ENCODE peak calls at places on chromosomes 2 and 18, in six cellular contexts. C is midbrain; O is caudate nucleus; Y is lung microvascular endothelial cell; G is iPS-NIHi11; E is activated T-helper 1 cell treated with anti-CD3 and anti-CD28 coated beads, Interleukin-12 subunit alpha, Interleukin-12 subunit beta, Interleukin-2, Interleukin-4 antibody, amounts not matched to agents 30 ng/mL and 10 ng/mL and 1 ng/mL, durations not matched to agents 14 hours and 24 hours and 36 hours. N is an unnamed sample.

GRCh38 chr18:10878703-10879102 is 270.7 kb downstream of the PIEZO2 start:
- DNase-seq in O (no peak), C (no peak), E (no peak), G (no peak), Y (no peak), N (no peak)

GRCh38 chr2:96556441-96557330 is 20.1 kb downstream of the ARID5A start:
- DNase-seq in C (no peak), G (no peak), Y (peak), E (no peak), O (no peak), N (peak)

GRCh38 chr2:183164111-183165015 is 40.1 kb downstream of the NUP35 start:
- DNase-seq in C (no peak), E (no peak), Y (no peak), G (no peak), O (no peak), N (peak)

GRCh38 chr2:33583194-33583938 is 15.7 kb downstream of the FAM98A start:
- DNase-seq in G (peak), E (no peak), C (peak), O (no peak), Y (peak), N (peak)

GRCh38 chr2:23312996-23313606 is 71.9 kb upstream of the KLHL29 start:
- DNase-seq in E (no peak), O (no peak), Y (peak), C (no peak), G (peak), N (peak)

GRCh38 chr2:74768401-74768914 is 65.5 kb upstream of the HK2 start:
- DNase-seq in O (no peak), C (no peak), G (no peak), Y (no peak), E (no peak), N (peak)

GRCh38 chr2:237213325-237214040 is 127.8 kb downstream of the COPS8 start:
- DNase-seq in G (no peak), C (no peak), Y (peak), E (no peak), O (no peak), N (peak)

GRCh38 chr2:164975885-164976284 is 20.6 kb upstream of the SLC38A11 start:
- DNase-seq in Y (no peak), O (no peak), C (no peak), G (no peak), E (no peak), N (no peak)

GRCh38 chr2:239137890-239138283 is 262.9 kb downstream of the HDAC4 start:
- DNase-seq in G (no peak), C (no peak), Y (no peak), E (no peak), O (no peak), N (no peak)

GRCh38 chr2:158979775-158980174 is 11.3 kb downstream of the TANC1 start:
- DNase-seq in Y (no peak), E (no peak), G (no peak), O (no peak), C (no peak), N (no peak)

GRCh38 chr18:58668897-58669296 is 2.4 kb upstream of the MALT1 start:
- DNase-seq in E (no peak), O (no peak), C (no peak), Y (peak), G (no peak), N (peak)

GRCh38 chr18:37199741-37200140 is 365.9 kb downstream of the CELF4 start:
- DNase-seq in G (no peak), Y (no peak), C (no peak), O (no peak), E (no peak), N (no peak)

GRCh38 chr2:135986507-135986906 is 1.1 kb upstream of the DARS1 start:
- DNase-seq in Y (no peak), E (no peak), O (no peak), G (no peak), C (no peak), N (no peak)

GRCh38 chr2:241680827-241681599 is 5.6 kb downstream of the DTYMK start:
- DNase-seq in G (no peak), E (no peak), Y (peak), C (no peak), O (no peak), N (peak)